ENCODE peak calls at places on chromosomes 2 and 18, in five cellular contexts. G, S, P, A and C are unnamed samples.

GRCh38 chr2:229096667-229097066 is 174.4 kb downstream of the PID1 start:
- DNase-seq in A (no peak), P (no peak), G (no peak), S (no peak), C (no peak)

GRCh38 chr2:40240067-40240466 is 211.8 kb downstream of the SLC8A1 start:
- DNase-seq in P (peak), A (peak), S (no peak), G (peak), C (no peak)

GRCh38 chr2:239114616-239115265 is 266.9 kb downstream of the TWIST2 start:
- DNase-seq in G (no peak), A (peak), S (peak), P (no peak), C (no peak)

GRCh38 chr2:6764968-6765723 is 100.6 kb downstream of the CMPK2 start:
- DNase-seq in S (no peak), G (no peak), A (no peak), P (no peak), C (no peak)

GRCh38 chr2:169637620-169638019 is 53.5 kb downstream of the PPIG start:
- DNase-seq in G (peak), S (no peak), P (peak), A (peak), C (no peak)

GRCh38 chr2:120343433-120344105 is 2.4 kb upstream of the INHBB start:
- DNase-seq in S (peak), P (peak), G (peak), A (peak), C (peak)

GRCh38 chr18:13437801-13438506 is 219.4 kb downstream of the LDLRAD4 start:
- DNase-seq in A (no peak), S (no peak), P (no peak), G (no peak), C (no peak)

GRCh38 chr18:74546751-74547530 is 12.6 kb downstream of the CNDP1 start:
- DNase-seq in S (no peak), P (peak), G (peak), A (peak), C (peak)

GRCh38 chr2:103435010-103435409 is 673.2 kb downstream of the TMEM182 start:
- DNase-seq in G (no peak), S (peak), A (peak), P (peak), C (no peak)

GRCh38 chr2:222907790-222908431 is 47.1 kb downstream of the ACSL3 start:
- DNase-seq in A (peak), P (peak), S (no peak), G (no peak), C (no peak)

GRCh38 chr2:240935101-240935876 is 29.2 kb downstream of the CROCC2 start:
- DNase-seq in G (no peak), P (no peak), A (no peak), S (no peak), C (no peak)

GRCh38 chr18:45221363-45221762 is 393.9 kb upstream of the SLC14A2 start:
- DNase-seq in P (peak), A (peak), S (no peak), G (peak), C (no peak)

GRCh38 chr2:232526296-232527055 is 516 bp downstream of the CHRND start:
- DNase-seq in S (no peak), G (no peak), P (no peak), A (no peak), C (no peak)

GRCh38 chr2:217444509-217444908 is 558.3 kb downstream of the TNS1 start:
- DNase-seq in A (no peak), P (no peak), S (no peak), G (no peak), C (no peak)

GRCh38 chr2:36425771-36426340 is 70.3 kb downstream of the CRIM1 start:
- DNase-seq in G (no peak), S (no peak), A (no peak), P (no peak), C (no peak)

GRCh38 chr2:27042159-27042661 is 9.3 kb upstream of the AGBL5 start:
- DNase-seq in G (no peak), A (no peak), P (no peak), S (no peak), C (peak)

GRCh38 chr2:42547014-42547413 is 21.4 kb upstream of the MTA3 start:
- DNase-seq in A (no peak), G (no peak), S (peak), P (no peak), C (peak)

GRCh38 chr2:143870696-143871095 is 649.2 kb downstream of the ZEB2 start:
- DNase-seq in A (no peak), G (no peak), P (no peak), S (no peak), C (no peak)

GRCh38 chr18:27185025-27185763 is at the start of gene CHST9:
- DNase-seq in G (no peak), S (no peak), P (no peak), A (no peak), C (no peak)

DNA sequence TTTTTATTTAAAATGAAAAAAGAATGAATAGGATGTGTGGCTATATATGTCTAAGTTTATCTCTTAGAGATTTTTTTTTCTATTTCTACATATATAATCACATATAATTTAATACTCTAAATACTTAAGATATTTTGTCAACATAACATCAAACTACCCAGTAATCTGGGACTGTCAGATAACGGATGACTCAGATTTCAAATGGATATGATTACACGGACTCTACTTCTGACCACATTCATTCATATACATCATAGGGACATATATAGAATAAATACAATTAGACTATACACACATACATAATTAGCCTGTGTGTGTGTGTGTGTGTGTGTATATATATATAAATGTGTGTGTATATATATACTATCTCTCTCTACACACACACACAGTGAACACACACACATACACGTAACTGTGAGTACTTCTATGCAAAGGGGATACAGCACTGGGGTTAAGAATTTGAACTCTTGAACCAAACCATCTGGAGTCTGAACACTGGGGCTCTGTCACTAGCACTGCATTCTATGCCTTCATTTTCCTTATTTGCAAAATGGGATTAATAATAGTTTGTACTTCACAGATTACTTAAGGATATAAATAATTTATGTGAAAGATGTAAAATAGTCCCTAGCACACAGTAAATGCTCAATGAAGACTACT is 59.5 kb downstream of the CHN1 start:
- DNase-seq in A (no peak), S (no peak), G (no peak), P (no peak), C (no peak)
- TF ChIP-seq CTCF in A (no peak), S (no peak), G (no peak), P (no peak), C (no peak)

DNA sequence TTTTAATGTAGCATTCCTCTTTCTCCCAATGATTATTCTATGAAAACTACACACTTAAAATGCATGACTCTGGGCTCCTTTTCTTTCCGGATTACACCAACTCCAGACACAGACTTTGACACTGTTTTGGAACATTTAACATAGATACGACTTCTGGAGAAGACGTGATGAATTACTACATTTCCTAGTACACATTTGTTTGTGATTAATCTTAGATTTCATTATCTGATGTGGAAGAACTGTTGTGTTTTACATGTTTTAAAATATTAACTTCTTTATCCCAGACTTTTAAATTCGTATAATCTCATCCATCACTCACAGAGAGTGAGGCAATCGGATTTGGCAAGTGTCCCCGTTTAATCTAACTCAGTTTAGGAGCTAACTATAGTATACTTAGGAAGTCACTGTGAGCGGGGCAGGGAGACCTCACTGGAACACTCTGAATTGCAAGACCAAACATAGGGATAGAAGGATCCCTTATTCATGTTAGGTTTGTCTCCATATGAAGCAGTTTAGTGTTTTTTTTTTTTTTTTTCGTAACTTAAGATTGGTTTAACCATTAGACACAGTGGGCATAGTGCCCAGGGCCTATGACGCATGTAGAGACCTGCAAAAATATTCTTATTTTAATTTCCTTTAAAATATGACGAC is 66.7 kb downstream of the PDE1A start:
- DNase-seq in G (no peak), A (peak), P (peak), S (no peak), C (no peak)
- H3K4me3 ChIP-seq in G (no peak), A (no peak), P (no peak), S (no peak), C (no peak)

DNA sequence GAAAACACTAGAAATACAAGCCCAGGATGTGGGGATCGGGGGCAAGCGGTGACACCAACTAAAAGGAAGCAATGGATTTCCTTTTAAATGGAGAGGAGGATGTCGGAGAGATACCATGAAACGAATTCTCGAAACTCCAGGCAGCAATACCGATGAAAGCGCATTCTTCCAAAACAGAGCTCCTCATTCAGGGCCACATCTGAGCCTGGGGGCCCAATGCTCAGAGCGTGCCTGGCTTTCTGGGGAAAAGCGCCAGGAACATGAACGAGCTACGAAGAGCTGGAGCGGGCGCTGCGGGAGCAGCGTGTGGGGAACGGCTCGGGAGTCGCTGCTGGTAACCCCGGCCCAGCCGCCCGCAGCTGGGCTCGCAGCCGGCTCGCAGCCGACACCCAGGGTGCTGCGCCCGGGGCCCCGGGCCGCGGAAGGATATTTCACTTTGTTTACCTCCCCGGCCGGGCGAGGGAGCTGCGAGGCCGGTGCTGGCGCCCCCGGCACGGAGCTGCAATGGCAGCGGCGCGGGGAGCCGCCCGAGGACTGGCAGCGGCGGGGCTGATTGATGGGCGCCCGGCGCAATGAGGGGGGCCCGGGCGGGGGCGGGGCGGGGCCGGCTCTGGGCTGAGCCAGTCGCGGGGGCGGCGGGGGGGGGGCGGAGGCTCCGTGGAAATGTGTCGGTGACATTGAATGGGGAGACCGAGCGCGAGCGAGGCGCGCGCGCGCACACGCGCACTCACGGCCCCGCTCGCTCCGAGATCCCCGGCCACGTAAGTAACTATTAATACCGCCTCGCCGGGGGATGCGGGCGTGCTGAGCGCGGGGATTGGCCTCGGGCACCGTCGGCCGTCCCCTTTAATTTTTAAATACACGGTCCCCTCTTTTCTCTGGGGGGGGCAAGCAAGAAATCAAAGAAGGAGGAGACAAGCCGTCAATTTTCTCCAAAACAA is at the start of gene TRIB2:
- DNase-seq in A (peak), G (no peak), P (peak), S (peak), C (peak)
- TF ChIP-seq CTCF in A (no peak), G (no peak), P (no peak), S (no peak), C (peak)

GRCh38 chr2:20544093-20544747 is 97.3 kb downstream of the RHOB start:
- DNase-seq in P (no peak), S (no peak), A (no peak), G (no peak), C (no peak)
- H3K4me3 ChIP-seq in P (no peak), S (no peak), A (no peak), G (no peak), C (no peak)

GRCh38 chr2:237791977-237792727 is 6.4 kb upstream of the RBM44 start:
- DNase-seq in S (no peak), P (no peak), A (peak), G (no peak), C (no peak)
- TF ChIP-seq CTCF in S (no peak), P (peak), A (peak), G (peak), C (no peak)

GRCh38 chr2:67626076-67626475 is 228.9 kb downstream of the ETAA1 start:
- DNase-seq in A (peak), S (no peak), G (no peak), P (no peak), C (no peak)

GRCh38 chr2:67627456-67627855 is 230.3 kb downstream of the ETAA1 start:
- DNase-seq in G (no peak), S (no peak), A (no peak), P (no peak), C (no peak)

GRCh38 chr2:67625671-67626070 is 228.5 kb downstream of the ETAA1 start:
- DNase-seq in G (peak), A (peak), S (no peak), P (peak), C (no peak)

GRCh38 chr2:67625178-67625577 is 228.0 kb downstream of the ETAA1 start:
- DNase-seq in S (no peak), G (no peak), P (peak), A (peak), C (no peak)

GRCh38 chr2:67626656-67627055 is 229.5 kb downstream of the ETAA1 start:
- DNase-seq in A (peak), S (no peak), P (peak), G (no peak), C (no peak)
- H3K4me3 ChIP-seq in A (no peak), S (no peak), P (no peak), G (no peak), C (no peak)

GRCh38 chr2:106800180-106800579 is 85.8 kb downstream of the ST6GAL2 start:
- DNase-seq in A (no peak), P (no peak), G (no peak), S (no peak), C (no peak)

GRCh38 chr2:106801256-106801655 is 84.7 kb downstream of the ST6GAL2 start:
- DNase-seq in S (no peak), G (no peak), P (no peak), A (no peak), C (no peak)

GRCh38 chr2:106805716-106806115 is 80.3 kb downstream of the ST6GAL2 start:
- DNase-seq in P (no peak), G (no peak), A (no peak), S (no peak), C (no peak)
- TF ChIP-seq CTCF in P (no peak), G (no peak), A (no peak), S (no peak), C (no peak)

DNA sequence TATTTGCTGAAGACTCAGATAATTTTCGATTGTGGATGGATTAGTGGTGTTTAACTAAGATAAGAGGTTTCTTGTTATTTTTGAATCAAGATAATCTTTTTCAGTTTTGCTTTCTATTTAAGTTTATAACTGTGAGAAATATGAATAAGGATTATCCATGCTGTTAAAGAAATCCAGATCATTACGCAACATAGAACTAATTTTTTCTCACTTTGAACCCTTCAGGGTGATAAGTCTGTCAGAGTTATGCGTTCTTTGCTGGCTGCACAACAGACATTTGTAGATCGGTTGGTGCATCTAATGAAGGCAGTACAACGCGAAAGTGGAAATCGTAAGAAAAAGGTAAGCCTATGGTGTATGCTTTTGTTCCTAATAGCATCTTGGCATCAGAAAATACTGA is 74.1 kb downstream of the PIK3C3 start:
- DNase-seq in A (no peak), P (no peak), S (no peak), G (no peak), C (no peak)
- H3K4me3 ChIP-seq in A (no peak), P (no peak), S (no peak), G (no peak), C (no peak)